ENCODE peak calls at places on chromosome 22, in nine cellular contexts. Y is GM20000; B is RCC 7860; V is dorsolateral prefrontal cortex; N is GM13977; Q is iris pigment epithelial cell; W is heart right ventricle; R is PC-3; K is activated naive CD8-positive, alpha-beta T cell treated with anti-CD3 and anti-CD28 coated beads for 36 hours. A is an unnamed sample.

GRCh38 chr22:48750826-48751440 is 1076.7 kb downstream of the BRD1 start:
- DNase-seq in K (no peak), R (no peak), W (no peak), N (no peak), Q (no peak), B (no peak), V (no peak), Y (no peak), A (no peak)

GRCh38 chr22:26648011-26648497 is 9.3 kb upstream of the MIAT start:
- DNase-seq in N (no peak), Y (no peak), B (no peak), R (no peak), Q (no peak), K (peak), V (no peak), W (no peak), A (no peak)

GRCh38 chr22:18056161-18056666 is 21.6 kb upstream of the PEX26 start:
- DNase-seq in Y (peak), V (peak), W (no peak), N (peak), Q (peak), R (peak), B (peak), K (no peak), A (no peak)

GRCh38 chr22:19875531-19876313 is 21.0 kb upstream of the GNB1L start:
- DNase-seq in Q (no peak), K (no peak), Y (no peak), B (no peak), V (peak), W (no peak), N (no peak), R (no peak), A (no peak)

GRCh38 chr22:44063462-44064371 is 39.6 kb downstream of the PARVB start:
- DNase-seq in N (no peak), Y (peak), R (no peak), W (no peak), Q (no peak), K (no peak), B (no peak), V (no peak), A (no peak)

GRCh38 chr22:37674951-37675929 is at the start of gene LGALS1:
- DNase-seq in R (peak), B (peak), N (peak), V (peak), K (peak), Q (peak), W (peak), Y (peak), A (peak)

GRCh38 chr22:40567106-40567505 is 69.4 kb downstream of the MRTFA start:
- DNase-seq in V (no peak), Q (peak), N (no peak), B (peak), Y (no peak), R (peak), W (no peak), K (no peak), A (no peak)

GRCh38 chr22:29011200-29011867 is 50.3 kb downstream of the C22orf31 start:
- DNase-seq in N (no peak), K (no peak), B (no peak), Q (no peak), W (peak), V (no peak), R (no peak), Y (no peak), A (no peak)

GRCh38 chr22:50403701-50404101 is 60.6 kb downstream of the PPP6R2 start:
- DNase-seq in Y (no peak), W (peak), V (peak), B (no peak), R (no peak), N (no peak), K (no peak), Q (no peak), A (no peak)

GRCh38 chr22:46093796-46094195 is 56.5 kb upstream of the PPARA start:
- DNase-seq in R (no peak), B (no peak), Q (no peak), V (no peak), N (no peak), K (no peak), Y (no peak), W (no peak), A (no peak)

GRCh38 chr22:46815896-46816721 is 53.7 kb downstream of the TBC1D22A start:
- DNase-seq in K (no peak), B (no peak), N (no peak), Y (no peak), Q (peak), R (peak), W (no peak), V (peak), A (no peak)

GRCh38 chr22:44659140-44659539 is 42.9 kb upstream of the PRR5 start:
- DNase-seq in Q (no peak), R (no peak), W (no peak), V (no peak), Y (no peak), N (no peak), K (no peak), B (no peak), A (no peak)

GRCh38 chr22:27982106-27982505 is 63.0 kb upstream of the PITPNB start:
- DNase-seq in N (no peak), V (no peak), K (no peak), W (no peak), Q (no peak), R (no peak), B (no peak), Y (no peak), A (no peak)

GRCh38 chr22:20752104-20752741 is 21.7 kb upstream of the SERPIND1 start:
- DNase-seq in Y (no peak), Q (no peak), W (no peak), R (no peak), B (no peak), K (no peak), N (no peak), V (no peak), A (no peak)

GRCh38 chr22:43345761-43346261 is 2.6 kb upstream of the SCUBE1 start:
- DNase-seq in Y (peak), B (no peak), W (no peak), K (no peak), N (peak), R (no peak), Q (no peak), V (no peak), A (no peak)

GRCh38 chr22:35349704-35350538 is 31.0 kb upstream of the HMOX1 start:
- DNase-seq in Y (no peak), R (no peak), N (no peak), V (no peak), K (no peak), B (no peak), W (no peak), Q (no peak), A (peak)

GRCh38 chr22:22422629-22423112 is 85.9 kb downstream of the ZNF280B start:
- DNase-seq in W (peak), V (peak), K (peak), R (peak), B (peak), Q (peak), N (peak), Y (peak), A (peak)

GRCh38 chr22:30251661-30252226 is 5.2 kb upstream of the LIF start:
- DNase-seq in R (peak), W (peak), Q (peak), N (no peak), V (no peak), B (peak), Y (no peak), K (no peak), A (no peak)